ENCODE peak calls at places on chromosome 21, in five cellular contexts. F is neural progenitor cell, T is MM.1S, L is GM23338, C is PC-3. V is an unnamed sample.

GRCh38 chr21:29133796-29134195 is 3.4 kb downstream of the MAP3K7CL start:
- DNase-seq in F (peak; percentile 22), T (no peak), L (peak; percentile 9), C (no peak), V (no peak)

GRCh38 chr21:39373634-39374033 is 24.7 kb upstream of the HMGN1 start:
- DNase-seq in F (peak; percentile 55), T (no peak), L (peak; percentile 71), C (peak; percentile 73), V (peak; percentile 69)

GRCh38 chr21:15742694-15743093 is 12.9 kb downstream of the USP25 start:
- DNase-seq in F (no peak), T (no peak), L (no peak), C (no peak), V (no peak)

GRCh38 chr21:23936224-23936623 is 1671.1 kb downstream of the MRPL39 start:
- DNase-seq in F (peak; percentile 5), T (peak; percentile 27), L (peak; percentile 44), C (peak; percentile 53), V (peak; percentile 5)

GRCh38 chr21:34801519-34802132 is 132.8 kb downstream of the CLIC6 start:
- DNase-seq in F (no peak), T (peak; percentile 69), L (peak; percentile 76), C (peak; percentile 30), V (peak; percentile 38)

GRCh38 chr21:37367758-37368535 is 1.4 kb downstream of the DYRK1A start:
- DNase-seq in F (peak; percentile 44), T (peak; percentile 93), L (peak; percentile 43), C (peak; percentile 64), V (peak; percentile 40)

GRCh38 chr21:36408568-36408967 is 23.4 kb downstream of the CHAF1B start:
- DNase-seq in F (no peak), T (no peak), L (no peak), C (no peak), V (no peak)

GRCh38 chr21:32278068-32278467 is 781 bp downstream of the MIS18A start:
- DNase-seq in F (peak; percentile 20), T (no peak), L (peak; percentile 33), C (peak; percentile 27), V (peak; percentile 19)

GRCh38 chr21:38273745-38274544 is 17.2 kb downstream of the KCNJ15 start:
- DNase-seq in F (no peak), T (no peak), L (no peak), C (no peak), V (no peak)

GRCh38 chr21:31354604-31355443 is 10.8 kb upstream of the TIAM1 start:
- DNase-seq in F (no peak), T (no peak), L (peak; percentile 25), C (peak; percentile 99), V (no peak)

GRCh38 chr21:38726482-38726881 is 79.2 kb upstream of the ETS2 start:
- DNase-seq in F (no peak), T (no peak), L (no peak), C (no peak), V (no peak)

GRCh38 chr21:27631471-27631870 is 664.6 kb upstream of the ADAMTS5 start:
- DNase-seq in F (no peak), T (no peak), L (no peak), C (no peak), V (no peak)

GRCh38 chr21:23887709-23888303 is 1719.5 kb downstream of the MRPL39 start:
- DNase-seq in F (no peak), T (peak; percentile 81), L (no peak), C (no peak), V (no peak)

GRCh38 chr21:17494051-17494450 is 18.8 kb upstream of the CXADR start:
- DNase-seq in F (no peak), T (no peak), L (no peak), C (no peak), V (no peak)

GRCh38 chr21:15848632-15849031 is 118.8 kb downstream of the USP25 start:
- DNase-seq in F (no peak), T (no peak), L (no peak), C (peak; percentile 88), V (peak; percentile 16)

GRCh38 chr21:35508389-35508888 is 459.3 kb upstream of the RUNX1 start:
- DNase-seq in F (peak; percentile 69), T (no peak), L (peak; percentile 85), C (peak; percentile 92), V (peak; percentile 37)

GRCh38 chr21:24147674-24148073 is 1459.6 kb downstream of the MRPL39 start:
- DNase-seq in F (no peak), T (no peak), L (no peak), C (no peak), V (no peak)

GRCh38 chr21:15943009-15943666 is 213.4 kb downstream of the USP25 start:
- DNase-seq in F (no peak), T (no peak), L (no peak), C (peak; percentile 85), V (no peak)

GRCh38 chr21:27480841-27481261 is 514.0 kb upstream of the ADAMTS5 start:
- DNase-seq in F (no peak), T (peak; percentile 83), L (no peak), C (peak; percentile 17), V (no peak)

GRCh38 chr21:37753122-37753599 is 163.1 kb downstream of the KCNJ6 start:
- DNase-seq in F (no peak), T (no peak), L (no peak), C (no peak), V (no peak)

GRCh38 chr21:36976882-36977651 is 10.6 kb upstream of the HLCS start:
- DNase-seq in F (peak; percentile 82), T (peak; percentile 94), L (peak; percentile 93), C (peak; percentile 96), V (peak; percentile 80)

GRCh38 chr21:20998456-20998789 is 214 bp downstream of the NCAM2 start:
- DNase-seq in F (no peak), T (no peak), L (no peak), C (no peak), V (no peak)

GRCh38 chr21:15638856-15639549 is 90.8 kb upstream of the USP25 start:
- DNase-seq in F (no peak), T (no peak), L (no peak), C (peak; percentile 74), V (peak; percentile 55)

GRCh38 chr21:36641346-36641745 is 57.6 kb upstream of the SIM2 start:
- DNase-seq in F (no peak), T (no peak), L (no peak), C (no peak), V (no peak)

GRCh38 chr21:17512245-17513213 is at the start of gene CXADR:
- DNase-seq in F (peak; percentile 98), T (peak; percentile 95), L (peak; percentile 95), C (peak; percentile 81), V (peak; percentile 97)

GRCh38 chr21:17476006-17476405 is 36.8 kb upstream of the CXADR start:
- DNase-seq in F (no peak), T (peak; percentile 19), L (no peak), C (no peak), V (no peak)

GRCh38 chr21:14482165-14482564 is 64.0 kb downstream of the SAMSN1 start:
- DNase-seq in F (no peak), T (no peak), L (no peak), C (no peak), V (no peak)

GRCh38 chr21:15121655-15122120 is 56.9 kb upstream of the NRIP1 start:
- DNase-seq in F (no peak), T (no peak), L (peak; percentile 29), C (peak; percentile 62), V (peak; percentile 32)

GRCh38 chr21:44930543-44930981 is 9.3 kb upstream of the SLX9 start:
- DNase-seq in F (no peak), T (no peak), L (no peak), C (peak; percentile 72), V (no peak)
- TF ChIP-seq EZH2phosphoT487 in F (no peak), T (no peak), L (no peak), C (no peak), V (no peak)

DNA sequence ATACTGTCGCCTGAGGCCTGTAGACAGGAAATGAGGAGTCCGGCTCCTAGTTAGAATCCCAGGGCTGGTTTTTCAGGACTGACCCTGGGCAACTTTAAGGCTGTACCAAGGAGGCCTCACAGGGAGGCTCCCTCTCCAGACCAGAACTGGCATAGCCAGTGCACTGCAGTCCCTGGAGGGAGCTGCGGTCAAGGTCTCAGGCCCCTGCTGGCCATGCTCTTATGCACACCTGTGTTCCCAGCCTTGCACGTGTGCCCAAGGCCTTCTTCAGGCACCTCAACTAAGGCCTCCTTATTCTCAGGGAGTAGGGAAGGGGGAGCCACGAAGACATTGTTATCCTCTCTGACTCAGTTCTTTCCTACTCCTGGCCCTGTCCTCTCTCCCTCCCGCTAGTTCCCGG is 22.0 kb upstream of the IFNAR1 start:
- DNase-seq in F (no peak), T (no peak), L (peak; percentile 50), C (peak; percentile 6), V (no peak)
- TF ChIP-seq CTCF in F (no peak), T (peak; percentile 18), L (peak; percentile 25), C (peak; percentile 37), V (no peak)

DNA sequence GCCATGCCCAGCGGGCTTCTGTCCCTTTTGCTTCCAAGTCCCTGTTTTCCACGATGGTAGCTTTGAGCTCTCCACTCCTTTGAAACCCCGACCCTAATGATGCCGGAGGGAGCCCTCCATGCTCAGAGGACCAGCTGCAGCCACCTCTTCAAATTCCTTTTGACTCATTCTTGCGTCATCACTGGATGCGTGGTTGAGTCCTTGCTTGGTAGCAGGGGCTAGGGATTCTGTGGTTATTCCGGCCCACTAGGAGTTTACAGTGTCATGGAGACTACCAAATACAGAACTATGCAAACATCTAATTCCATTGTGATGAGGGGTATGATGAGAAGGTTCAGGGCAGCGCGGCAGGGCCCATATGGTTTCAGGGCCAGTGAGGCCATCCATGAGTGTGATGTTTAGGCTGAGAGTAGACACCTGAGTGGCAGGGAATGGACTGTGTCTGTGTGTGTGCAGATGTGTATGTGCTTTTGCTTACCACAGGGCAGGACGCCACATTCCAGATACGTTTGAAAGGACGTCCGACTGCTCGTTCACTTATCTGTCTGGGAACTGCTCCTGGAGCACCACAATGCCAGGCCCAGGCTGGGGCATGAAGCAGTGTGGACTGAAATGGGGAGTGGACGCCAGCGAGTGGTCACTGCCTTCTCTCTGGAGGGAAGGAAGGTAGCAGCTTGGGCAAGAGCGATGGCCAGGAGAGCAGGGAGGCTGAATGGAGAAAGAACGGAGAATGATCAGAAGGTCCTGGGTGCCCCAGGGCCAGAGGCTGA is 30.4 kb upstream of the ZBTB21 start:
- DNase-seq in F (no peak), T (no peak), L (no peak), C (peak; percentile 99), V (peak; percentile 64)
- H3K27ac ChIP-seq in F (no peak overlapping the region), T (no peak overlapping the region), L (no peak overlapping the region), C (peak overlapping the region; percentile 85), V (peak overlapping the region; percentile 92)

DNA sequence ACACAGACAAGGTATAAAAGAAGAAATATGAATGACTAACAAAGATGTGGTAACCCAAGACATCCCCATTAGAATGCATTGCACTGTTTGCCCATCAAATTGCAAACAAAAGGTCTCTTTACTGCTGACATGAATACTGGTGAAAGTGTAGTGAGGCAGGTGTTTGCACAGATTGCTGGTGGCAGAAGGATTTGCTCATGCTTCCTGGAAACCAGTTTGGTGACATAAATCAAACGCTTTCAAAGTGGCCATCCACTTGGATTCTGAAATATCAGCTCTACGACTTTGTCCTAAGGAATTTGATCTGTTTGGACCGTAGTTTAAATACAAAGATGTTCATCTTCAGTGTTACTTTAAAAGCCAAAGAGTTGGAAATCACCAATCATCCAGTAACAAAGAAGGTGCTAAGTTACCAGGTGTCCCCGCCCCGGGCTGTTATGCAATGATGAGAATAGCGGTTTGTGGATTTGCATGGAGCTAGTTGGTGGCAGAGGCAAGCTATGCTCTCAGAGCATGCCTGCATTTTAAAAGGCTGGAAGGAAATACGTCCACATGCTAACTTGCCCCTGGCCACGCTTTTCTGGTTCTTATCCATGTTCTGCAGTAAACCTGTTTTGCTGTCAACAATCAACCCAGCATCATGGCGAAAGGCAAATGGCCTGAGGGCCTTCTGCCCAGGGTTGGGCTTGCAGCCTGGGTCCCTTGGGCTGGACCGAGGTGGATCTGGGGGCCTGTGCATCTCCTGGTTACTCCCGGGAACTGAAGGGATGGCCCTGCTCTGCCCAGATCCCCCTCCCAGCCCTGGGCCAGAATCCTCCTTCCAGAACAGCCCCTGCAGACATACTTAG is 49.2 kb downstream of the UMODL1 start:
- DNase-seq in F (no peak), T (peak; percentile 80), L (no peak), C (peak; percentile 95), V (peak; percentile 50)
- TF ChIP-seq EZH2phosphoT487 in F (no peak), T (no peak), L (no peak), C (no peak), V (no peak)

GRCh38 chr21:33374080-33374873 is 28.9 kb upstream of the IFNGR2 start:
- DNase-seq in F (peak; percentile 35), T (peak; percentile 86), L (peak; percentile 68), C (peak; percentile 90), V (peak; percentile 27)
- TF ChIP-seq CTCF in F (peak; percentile 65), T (peak; percentile 76), L (peak; percentile 84), C (peak; percentile 85), V (peak; percentile 55)